ENCODE peak calls at places on chromosome 1, in eight cellular contexts. One of them, this sample, is unnamed.

GRCh38 chr1:97920832-97921571 is at the start of gene DPYD:
- DNase-seq in AG09319: peak; percentile 60
- DNase-seq in stomach: peak; percentile 92
- DNase-seq in choroid plexus epithelial cell: peak; percentile 92
- DNase-seq in ELR: peak; percentile 89
- DNase-seq in stimulated activated CD8-positive, alpha-beta memory T cell treated with anti-CD3 and anti-CD28 coated beads, Interleukin-2, amount 100 ng/mL, for 1 hour: peak; percentile 68
- DNase-seq in aorta: peak; percentile 95
- DNase-seq in EL: peak; percentile 92
- DNase-seq in this sample: peak; percentile 51

GRCh38 chr1:206685256-206685748 is 597 bp downstream of the MAPKAPK2 start:
- DNase-seq in AG09319: no peak
- DNase-seq in stomach: no peak
- DNase-seq in choroid plexus epithelial cell: no peak
- DNase-seq in ELR: peak; percentile 57
- DNase-seq in stimulated activated CD8-positive, alpha-beta memory T cell treated with anti-CD3 and anti-CD28 coated beads, Interleukin-2, amount 100 ng/mL, for 1 hour: peak; percentile 7
- DNase-seq in aorta: peak; percentile 83
- DNase-seq in EL: peak; percentile 43
- DNase-seq in this sample: no peak

GRCh38 chr1:166133276-166133841 is 33.4 kb downstream of the FAM78B start:
- DNase-seq in AG09319: no peak
- DNase-seq in stomach: no peak
- DNase-seq in choroid plexus epithelial cell: peak; percentile 3
- DNase-seq in ELR: peak; percentile 3
- DNase-seq in stimulated activated CD8-positive, alpha-beta memory T cell treated with anti-CD3 and anti-CD28 coated beads, Interleukin-2, amount 100 ng/mL, for 1 hour: no peak
- DNase-seq in aorta: no peak
- DNase-seq in EL: no peak
- DNase-seq in this sample: no peak

GRCh38 chr1:151054971-151055547 is 4.4 kb downstream of the CDC42SE1 start:
- DNase-seq in AG09319: no peak
- DNase-seq in stomach: no peak
- DNase-seq in choroid plexus epithelial cell: no peak
- DNase-seq in ELR: no peak
- DNase-seq in stimulated activated CD8-positive, alpha-beta memory T cell treated with anti-CD3 and anti-CD28 coated beads, Interleukin-2, amount 100 ng/mL, for 1 hour: no peak
- DNase-seq in aorta: no peak
- DNase-seq in EL: no peak
- DNase-seq in this sample: no peak

GRCh38 chr1:53800621-53801020 is 37.5 kb downstream of the NDC1 start:
- DNase-seq in AG09319: no peak
- DNase-seq in stomach: no peak
- DNase-seq in choroid plexus epithelial cell: no peak
- DNase-seq in ELR: no peak
- DNase-seq in stimulated activated CD8-positive, alpha-beta memory T cell treated with anti-CD3 and anti-CD28 coated beads, Interleukin-2, amount 100 ng/mL, for 1 hour: no peak
- DNase-seq in aorta: no peak
- DNase-seq in EL: no peak
- DNase-seq in this sample: no peak

GRCh38 chr1:22262583-22262982 is 119.7 kb upstream of the WNT4 start:
- DNase-seq in AG09319: no peak
- DNase-seq in stomach: peak; percentile 82
- DNase-seq in choroid plexus epithelial cell: no peak
- DNase-seq in ELR: no peak
- DNase-seq in stimulated activated CD8-positive, alpha-beta memory T cell treated with anti-CD3 and anti-CD28 coated beads, Interleukin-2, amount 100 ng/mL, for 1 hour: no peak
- DNase-seq in aorta: no peak
- DNase-seq in EL: no peak
- DNase-seq in this sample: no peak

GRCh38 chr1:12454406-12455391 is 163.3 kb downstream of the DHRS3 start:
- DNase-seq in AG09319: peak; percentile 68
- DNase-seq in stomach: no peak
- DNase-seq in choroid plexus epithelial cell: peak; percentile 84
- DNase-seq in ELR: peak; percentile 53
- DNase-seq in stimulated activated CD8-positive, alpha-beta memory T cell treated with anti-CD3 and anti-CD28 coated beads, Interleukin-2, amount 100 ng/mL, for 1 hour: no peak
- DNase-seq in aorta: no peak
- DNase-seq in EL: peak; percentile 62
- DNase-seq in this sample: no peak

GRCh38 chr1:201444792-201445191 is 23.3 kb upstream of the TNNI1 start:
- DNase-seq in AG09319: no peak
- DNase-seq in stomach: no peak
- DNase-seq in choroid plexus epithelial cell: peak; percentile 56
- DNase-seq in ELR: peak; percentile 82
- DNase-seq in stimulated activated CD8-positive, alpha-beta memory T cell treated with anti-CD3 and anti-CD28 coated beads, Interleukin-2, amount 100 ng/mL, for 1 hour: no peak
- DNase-seq in aorta: peak; percentile 12
- DNase-seq in EL: peak; percentile 73
- DNase-seq in this sample: no peak

GRCh38 chr1:48031676-48032075 is 34.5 kb upstream of the TRABD2B start:
- DNase-seq in AG09319: no peak
- DNase-seq in stomach: no peak
- DNase-seq in choroid plexus epithelial cell: peak; percentile 39
- DNase-seq in ELR: no peak
- DNase-seq in stimulated activated CD8-positive, alpha-beta memory T cell treated with anti-CD3 and anti-CD28 coated beads, Interleukin-2, amount 100 ng/mL, for 1 hour: no peak
- DNase-seq in aorta: no peak
- DNase-seq in EL: no peak
- DNase-seq in this sample: no peak

GRCh38 chr1:167135281-167135840 is 41.5 kb downstream of the STYXL2 start:
- DNase-seq in AG09319: no peak
- DNase-seq in stomach: no peak
- DNase-seq in choroid plexus epithelial cell: no peak
- DNase-seq in ELR: no peak
- DNase-seq in stimulated activated CD8-positive, alpha-beta memory T cell treated with anti-CD3 and anti-CD28 coated beads, Interleukin-2, amount 100 ng/mL, for 1 hour: no peak
- DNase-seq in aorta: no peak
- DNase-seq in EL: no peak
- DNase-seq in this sample: no peak

GRCh38 chr1:34165422-34165921 is 442 bp upstream of the CSMD2 start:
- DNase-seq in AG09319: no peak
- DNase-seq in stomach: no peak
- DNase-seq in choroid plexus epithelial cell: no peak
- DNase-seq in ELR: no peak
- DNase-seq in stimulated activated CD8-positive, alpha-beta memory T cell treated with anti-CD3 and anti-CD28 coated beads, Interleukin-2, amount 100 ng/mL, for 1 hour: no peak
- DNase-seq in aorta: no peak
- DNase-seq in EL: no peak
- DNase-seq in this sample: no peak

GRCh38 chr1:22159858-22160257 is 17.0 kb upstream of the WNT4 start:
- DNase-seq in AG09319: no peak
- DNase-seq in stomach: no peak
- DNase-seq in choroid plexus epithelial cell: no peak
- DNase-seq in ELR: no peak
- DNase-seq in stimulated activated CD8-positive, alpha-beta memory T cell treated with anti-CD3 and anti-CD28 coated beads, Interleukin-2, amount 100 ng/mL, for 1 hour: no peak
- DNase-seq in aorta: no peak
- DNase-seq in EL: no peak
- DNase-seq in this sample: no peak

GRCh38 chr1:213070399-213070798 is 19.4 kb downstream of the RPS6KC1 start:
- DNase-seq in AG09319: peak; percentile 23
- DNase-seq in stomach: peak; percentile 46
- DNase-seq in choroid plexus epithelial cell: peak; percentile 84
- DNase-seq in ELR: peak; percentile 88
- DNase-seq in stimulated activated CD8-positive, alpha-beta memory T cell treated with anti-CD3 and anti-CD28 coated beads, Interleukin-2, amount 100 ng/mL, for 1 hour: no peak
- DNase-seq in aorta: no peak
- DNase-seq in EL: peak; percentile 81
- DNase-seq in this sample: peak; percentile 32

GRCh38 chr1:83626603-83627002 is 372.3 kb downstream of the TTLL7 start:
- DNase-seq in AG09319: no peak
- DNase-seq in stomach: no peak
- DNase-seq in choroid plexus epithelial cell: no peak
- DNase-seq in ELR: no peak
- DNase-seq in stimulated activated CD8-positive, alpha-beta memory T cell treated with anti-CD3 and anti-CD28 coated beads, Interleukin-2, amount 100 ng/mL, for 1 hour: no peak
- DNase-seq in aorta: no peak
- DNase-seq in EL: no peak
- DNase-seq in this sample: no peak

GRCh38 chr1:40151457-40152079 is 9.6 kb upstream of the RLF start:
- DNase-seq in AG09319: no peak
- DNase-seq in stomach: no peak
- DNase-seq in choroid plexus epithelial cell: no peak
- DNase-seq in ELR: no peak
- DNase-seq in stimulated activated CD8-positive, alpha-beta memory T cell treated with anti-CD3 and anti-CD28 coated beads, Interleukin-2, amount 100 ng/mL, for 1 hour: no peak
- DNase-seq in aorta: no peak
- DNase-seq in EL: no peak
- DNase-seq in this sample: no peak

This sample was measured in AG09309.